ENCODE peak calls at places on chromosomes 5 and 9, in seven cellular contexts. Q, U, Z, M, N, K and H are unnamed samples.

GRCh38 chr5:139105621-139106071 is 92.5 kb downstream of the SIL1 start:
- DNase-seq in Q (no peak), U (peak; percentile 50), Z (no peak), K (no peak), N (no peak), M (peak; percentile 45), H (no peak)

GRCh38 chr5:142597546-142598337 is 88.1 kb downstream of the FGF1 start:
- DNase-seq in Z (no peak), N (no peak), U (no peak), M (no peak), K (no peak), Q (no peak), H (peak; percentile 38)

GRCh38 chr9:99169982-99170761 is 51.6 kb downstream of the ALG2 start:
- DNase-seq in U (no peak), K (no peak), Q (no peak), N (no peak), Z (no peak), M (peak; percentile 79), H (no peak)

GRCh38 chr5:98794001-98794400 is 20.5 kb downstream of the RGMB start:
- DNase-seq in Q (no peak), M (no peak), Z (no peak), U (no peak), N (no peak), K (no peak), H (no peak)

GRCh38 chr5:40134883-40135520 is 544.7 kb upstream of the PTGER4 start:
- DNase-seq in U (no peak), K (no peak), Z (no peak), Q (no peak), M (no peak), N (no peak), H (no peak)

GRCh38 chr9:133632806-133633680 is 3.1 kb upstream of the DBH start:
- DNase-seq in M (peak; percentile 87), K (no peak), N (no peak), Z (no peak), Q (no peak), U (no peak), H (no peak)

GRCh38 chr5:146836226-146836842 is 42.2 kb downstream of the PPP2R2B start:
- DNase-seq in Q (no peak), M (no peak), N (no peak), Z (no peak), K (no peak), U (no peak), H (no peak)

GRCh38 chr9:37032713-37033112 is 1.4 kb downstream of the PAX5 start:
- DNase-seq in U (no peak), N (no peak), M (no peak), Z (no peak), Q (no peak), K (no peak), H (no peak)

GRCh38 chr5:159616967-159617366 is 286.7 kb upstream of the IL12B start:
- DNase-seq in N (no peak), U (no peak), Z (peak; percentile 34), K (no peak), Q (no peak), M (no peak), H (no peak)

GRCh38 chr5:14054111-14054854 is 88.9 kb upstream of the TRIO start:
- DNase-seq in N (no peak), U (no peak), Q (no peak), Z (no peak), M (no peak), K (no peak), H (no peak)

GRCh38 chr5:174311121-174311520 is 265.6 kb downstream of the NSG2 start:
- DNase-seq in Z (no peak), Q (no peak), K (no peak), U (no peak), N (no peak), M (no peak), H (no peak)

GRCh38 chr9:72995131-72996024 is 42.5 kb upstream of the ALDH1A1 start:
- DNase-seq in M (no peak), K (no peak), Z (no peak), Q (no peak), N (no peak), U (no peak), H (no peak)

GRCh38 chr5:144857454-144857853 is 686.8 kb downstream of the KCTD16 start:
- DNase-seq in U (no peak), N (no peak), Z (no peak), M (no peak), K (no peak), Q (no peak), H (no peak)

GRCh38 chr5:26669031-26669430 is 369.4 kb downstream of the CDH9 start:
- DNase-seq in M (no peak), N (no peak), K (no peak), U (no peak), Q (no peak), Z (no peak), H (no peak)

GRCh38 chr5:93603711-93604118 is 20.7 kb downstream of the NR2F1 start:
- DNase-seq in Q (no peak), M (no peak), N (no peak), U (no peak), K (no peak), Z (no peak), H (no peak)

GRCh38 chr5:100546041-100546440 is 10.9 kb downstream of the FAM174A start:
- DNase-seq in K (no peak), U (no peak), Q (no peak), M (no peak), N (no peak), Z (no peak), H (no peak)

GRCh38 chr5:147534172-147534951 is 24.5 kb upstream of the DPYSL3 start:
- DNase-seq in Z (peak; percentile 59), K (no peak), Q (no peak), M (no peak), U (no peak), N (no peak), H (no peak)